ENCODE peak calls at places on chromosomes 5 and 9, in ten cellular contexts. R, M, F, U, X, Z, B, L, S and V are unnamed samples.

GRCh38 chr5:172175263-172175719 is 12.7 kb downstream of the STK10 start:
- DNase-seq in F (peak; percentile 83), L (peak; percentile 98), M (peak; percentile 63), U (no peak), B (peak; percentile 75), R (no peak), S (peak; percentile 39), X (peak; percentile 74), Z (peak; percentile 25), V (no peak)

GRCh38 chr9:6715755-6716643 is 41.8 kb upstream of the KDM4C start:
- DNase-seq in Z (peak; percentile 79), F (peak; percentile 85), R (no peak), S (no peak), M (peak; percentile 80), U (peak; percentile 56), X (peak; percentile 67), B (peak; percentile 76), L (peak; percentile 88), V (peak; percentile 47)

GRCh38 chr5:109792613-109793012 is 102.9 kb downstream of the MAN2A1 start:
- DNase-seq in S (no peak), B (no peak), X (no peak), R (no peak), U (no peak), L (no peak), M (no peak), Z (no peak), F (no peak), V (no peak)

GRCh38 chr5:129342796-129343195 is 117.3 kb upstream of the ADAMTS19 start:
- DNase-seq in F (no peak), M (no peak), X (no peak), L (no peak), R (no peak), U (no peak), Z (no peak), S (no peak), B (no peak), V (no peak)

GRCh38 chr5:160616712-160617497 is 195.2 kb downstream of the PTTG1 start:
- DNase-seq in S (no peak), R (no peak), X (no peak), L (no peak), F (no peak), U (no peak), Z (no peak), B (no peak), M (no peak), V (no peak)

GRCh38 chr5:168897387-168898122 is 318.4 kb upstream of the PANK3 start:
- DNase-seq in S (no peak), L (no peak), F (no peak), X (no peak), Z (no peak), M (no peak), U (no peak), B (no peak), R (no peak), V (no peak)

GRCh38 chr5:135353952-135354721 is 44.9 kb downstream of the MACROH2A1 start:
- DNase-seq in X (peak; percentile 63), L (peak; percentile 54), M (no peak), Z (no peak), U (no peak), F (no peak), R (no peak), B (no peak), S (no peak), V (no peak)

GRCh38 chr9:132319421-132320110 is 35.2 kb downstream of the SETX start:
- DNase-seq in X (no peak), M (no peak), R (no peak), B (no peak), L (no peak), S (no peak), U (no peak), Z (no peak), F (no peak), V (no peak)

GRCh38 chr9:88870627-88871026 is 120.6 kb upstream of the S1PR3 start:
- DNase-seq in R (no peak), X (no peak), B (no peak), S (no peak), M (no peak), Z (no peak), U (no peak), L (no peak), F (no peak), V (no peak)

GRCh38 chr5:124790261-124790894 is 43.9 kb upstream of the ZNF608 start:
- DNase-seq in U (no peak), R (no peak), M (no peak), Z (no peak), S (no peak), X (no peak), B (no peak), F (no peak), L (no peak), V (no peak)

GRCh38 chr9:133604214-133604613 is 5.0 kb downstream of the FAM163B start:
- DNase-seq in M (no peak), L (no peak), S (no peak), F (no peak), Z (peak; percentile 10), X (no peak), R (no peak), U (no peak), B (no peak), V (no peak)

GRCh38 chr9:114344188-114344566 is 14.5 kb downstream of the ORM2 start:
- DNase-seq in X (no peak), F (no peak), M (no peak), S (no peak), B (no peak), Z (no peak), L (peak; percentile 49), U (no peak), R (no peak), V (no peak)

GRCh38 chr5:10719965-10720364 is 41.1 kb downstream of the DAP start:
- DNase-seq in M (peak; percentile 63), L (no peak), Z (no peak), B (no peak), S (no peak), U (peak; percentile 86), R (no peak), F (no peak), X (no peak), V (no peak)

GRCh38 chr5:107431998-107432397 is 238.7 kb downstream of the EFNA5 start:
- DNase-seq in F (no peak), B (no peak), M (no peak), U (no peak), Z (no peak), L (no peak), S (no peak), R (no peak), X (no peak), V (no peak)

GRCh38 chr5:136036991-136037705 is 8.4 kb downstream of the TGFBI start:
- DNase-seq in U (no peak), B (peak; percentile 40), R (no peak), S (no peak), M (no peak), L (peak; percentile 45), Z (no peak), F (peak; percentile 48), X (peak; percentile 85), V (peak; percentile 23)

GRCh38 chr5:14252793-14253192 is 109.7 kb downstream of the TRIO start:
- DNase-seq in L (no peak), B (no peak), U (no peak), R (no peak), Z (no peak), M (no peak), S (no peak), X (no peak), F (no peak), V (no peak)

GRCh38 chr5:14256026-14256690 is 113.0 kb downstream of the TRIO start:
- DNase-seq in Z (no peak), M (no peak), F (no peak), L (no peak), U (no peak), X (no peak), B (no peak), R (no peak), S (no peak), V (no peak)

GRCh38 chr5:14251733-14252132 is 108.6 kb downstream of the TRIO start:
- DNase-seq in Z (no peak), B (no peak), F (no peak), S (no peak), L (no peak), M (no peak), R (no peak), X (no peak), U (no peak), V (no peak)

GRCh38 chr5:14256756-14257393 is 113.7 kb downstream of the TRIO start:
- DNase-seq in M (no peak), U (no peak), R (no peak), F (no peak), Z (no peak), X (no peak), S (no peak), L (no peak), B (no peak), V (peak; percentile 40)

DNA sequence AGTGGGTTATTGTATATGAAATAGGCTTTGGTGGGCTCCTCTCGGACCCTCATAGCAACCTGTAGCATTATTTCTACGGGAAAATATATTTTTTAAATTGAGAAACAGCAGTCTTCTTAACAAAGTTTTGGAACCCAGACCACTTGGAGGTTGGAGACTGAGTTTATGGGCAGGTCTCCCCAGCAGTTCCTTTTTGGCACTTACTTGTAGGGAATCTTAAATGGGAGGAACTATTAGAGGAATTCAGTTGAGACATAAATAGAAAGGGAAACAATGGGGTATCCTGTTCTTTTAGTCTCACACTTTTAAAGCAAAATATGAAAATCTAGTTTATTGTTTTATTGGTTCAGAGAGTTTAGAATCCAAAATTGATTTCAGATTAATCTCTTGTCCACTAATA is 111.5 kb downstream of the TRIO start:
- DNase-seq in L (no peak), M (no peak), X (no peak), Z (no peak), S (no peak), F (no peak), R (no peak), B (no peak), U (no peak), V (no peak)
- H3K4me1 ChIP-seq in L (peaks cover 49% of the 10 kb centered on the region), M (no peaks in the 10 kb centered on the region), X (no peaks in the 10 kb centered on the region), Z (peaks cover 39% of the 10 kb centered on the region), S (no peaks in the 10 kb centered on the region), F (peaks cover 33% of the 10 kb centered on the region), R (peaks cover 29% of the 10 kb centered on the region), B (peaks cover 57% of the 10 kb centered on the region), U (peaks cover 8% of the 10 kb centered on the region), V (peaks cover 10% of the 10 kb centered on the region)

GRCh38 chr5:146828385-146828784 is 50.2 kb downstream of the PPP2R2B start:
- DNase-seq in Z (no peak), S (no peak), X (no peak), M (no peak), B (no peak), F (no peak), L (no peak), R (no peak), U (no peak), V (no peak)
- TF ChIP-seq POLR2AphosphoS5 in Z (no peak), S (no peak), X (no peak), M (no peak), B (no peak), F (no peak), L (no peak), R (no peak), U (no peak), V (no peak)

GRCh38 chr5:139855946-139856540 is 60.4 kb downstream of the PSD2 start:
- DNase-seq in M (no peak), B (no peak), F (no peak), L (peak; percentile 60), X (no peak), S (no peak), Z (no peak), U (no peak), R (no peak), V (no peak)
- TF ChIP-seq POLR2A in M (no peak), B (no peak), F (no peak), L (no peak), X (no peak), S (no peak), Z (no peak), U (no peak), R (no peak), V (no peak)

GRCh38 chr5:50967388-50968039 is 301.1 kb downstream of the PARP8 start:
- DNase-seq in B (no peak), R (peak; percentile 60), L (peak; percentile 66), M (peak; percentile 61), F (no peak), U (no peak), X (no peak), Z (no peak), S (no peak), V (peak; percentile 7)
- H3K4me1 ChIP-seq in B (peaks cover 3% of the 10 kb centered on the region), R (peaks cover 3% of the 10 kb centered on the region), L (peaks cover 55% of the 10 kb centered on the region), M (peaks cover 9% of the 10 kb centered on the region), F (peaks cover 11% of the 10 kb centered on the region), U (no peaks in the 10 kb centered on the region), X (no peaks in the 10 kb centered on the region), Z (no peaks in the 10 kb centered on the region), S (peaks cover 8% of the 10 kb centered on the region), V (no peaks in the 10 kb centered on the region)